ENCODE peak calls at places on chromosomes 1 and 21, in nine cellular contexts. O is epithelial cell of esophagus, A is right lobe of liver, X is thoracic aorta, C is lung, T is A549, D is cardiac fibroblast, G is astrocyte of the spinal cord, Q is heart right ventricle. W is an unnamed sample.

GRCh38 chr1:156908541-156908940 is 11.9 kb upstream of the LRRC71 start:
- DNase-seq in O (no peak), A (no peak), X (no peak), C (no peak), T (no peak), D (no peak), G (no peak), Q (no peak), W (no peak)

GRCh38 chr1:94056996-94057395 is 64.0 kb downstream of the ABCA4 start:
- DNase-seq in O (no peak), A (no peak), X (no peak), C (no peak), T (no peak), D (no peak), G (no peak), Q (no peak), W (no peak)

GRCh38 chr21:15343066-15343465 is 278.3 kb upstream of the NRIP1 start:
- DNase-seq in O (peak), A (no peak), X (no peak), C (no peak), T (peak), D (peak), G (no peak), Q (no peak), W (no peak)

GRCh38 chr1:98210563-98210962 is 289.7 kb upstream of the DPYD start:
- DNase-seq in O (no peak), A (no peak), X (no peak), C (no peak), T (no peak), D (no peak), G (no peak), Q (no peak), W (no peak)

GRCh38 chr1:117512728-117513321 is 93.0 kb upstream of the TENT5C start:
- DNase-seq in O (peak), A (no peak), X (no peak), C (no peak), T (peak), D (peak), G (peak), Q (no peak), W (no peak)

GRCh38 chr1:203451849-203452784 is 23.5 kb upstream of the PRELP start:
- DNase-seq in O (no peak), A (no peak), X (no peak), C (no peak), T (no peak), D (no peak), G (no peak), Q (no peak), W (no peak)

GRCh38 chr1:54599211-54599823 is 24.0 kb downstream of the FAM151A start:
- DNase-seq in O (no peak), A (no peak), X (no peak), C (no peak), T (no peak), D (no peak), G (no peak), Q (no peak), W (no peak)

GRCh38 chr1:230232352-230232751 is 165.3 kb downstream of the GALNT2 start:
- DNase-seq in O (no peak), A (no peak), X (no peak), C (no peak), T (no peak), D (peak), G (peak), Q (no peak), W (no peak)

GRCh38 chr1:183841950-183842816 is 37.3 kb downstream of the RGL1 start:
- DNase-seq in O (peak), A (no peak), X (no peak), C (no peak), T (no peak), D (peak), G (peak), Q (no peak), W (peak)

GRCh38 chr1:89519779-89520358 is 4.8 kb upstream of the LRRC8B start:
- DNase-seq in O (peak), A (no peak), X (no peak), C (no peak), T (peak), D (peak), G (peak), Q (no peak), W (peak)

GRCh38 chr1:45236136-45236535 is 29.7 kb upstream of the ZSWIM5 start:
- DNase-seq in O (no peak), A (no peak), X (no peak), C (no peak), T (no peak), D (no peak), G (no peak), Q (no peak), W (no peak)

GRCh38 chr1:175848329-175848728 is 104.9 kb upstream of the TNR start:
- DNase-seq in O (no peak), A (no peak), X (no peak), C (no peak), T (no peak), D (no peak), G (no peak), Q (no peak), W (no peak)

GRCh38 chr1:20731057-20731991 is 1.2 kb downstream of the SH2D5 start:
- DNase-seq in O (no peak), A (no peak), X (no peak), C (no peak), T (no peak), D (no peak), G (no peak), Q (no peak), W (no peak)

GRCh38 chr1:168803696-168804510 is 74.9 kb upstream of the DPT start:
- DNase-seq in O (no peak), A (no peak), X (no peak), C (no peak), T (no peak), D (no peak), G (no peak), Q (no peak), W (no peak)

GRCh38 chr1:54882483-54882882 is 4.5 kb downstream of the DHCR24 start:
- DNase-seq in O (peak), A (no peak), X (no peak), C (no peak), T (peak), D (no peak), G (no peak), Q (no peak), W (no peak)

GRCh38 chr1:201250326-201251011 is 32.8 kb upstream of the PKP1 start:
- DNase-seq in O (no peak), A (no peak), X (no peak), C (no peak), T (no peak), D (no peak), G (no peak), Q (no peak), W (no peak)

GRCh38 chr1:11283148-11283547 is 10.2 kb downstream of the UBIAD1 start:
- DNase-seq in O (no peak), A (no peak), X (no peak), C (no peak), T (no peak), D (no peak), G (no peak), Q (no peak), W (no peak)

GRCh38 chr1:37561794-37562132 is 5.0 kb downstream of the DNALI1 start:
- DNase-seq in O (peak), A (no peak), X (no peak), C (no peak), T (peak), D (peak), G (no peak), Q (no peak), W (no peak)

GRCh38 chr1:106957795-106958194 is 98.7 kb upstream of the PRMT6 start:
- DNase-seq in O (no peak), A (no peak), X (no peak), C (no peak), T (no peak), D (no peak), G (no peak), Q (no peak), W (no peak)
- TF ChIP-seq CTCF in O (peak), A (no peak), X (no peak), C (no peak), T (no peak), D (no peak), G (peak), Q (no peak), W (no peak)

GRCh38 chr1:181021155-181021554 is 1.5 kb downstream of the STX6 start:
- DNase-seq in O (no peak), A (no peak), X (no peak), C (no peak), T (no peak), D (no peak), G (no peak), Q (no peak), W (no peak)

GRCh38 chr1:181021811-181022434 is 747 bp downstream of the STX6 start:
- DNase-seq in O (peak), A (peak), X (peak), C (peak), T (peak), D (peak), G (peak), Q (peak), W (no peak)

GRCh38 chr1:181015258-181015630 is 7.4 kb downstream of the STX6 start:
- DNase-seq in O (peak), A (no peak), X (no peak), C (no peak), T (no peak), D (no peak), G (no peak), Q (no peak), W (no peak)

GRCh38 chr1:181016563-181016962 is 6.1 kb downstream of the STX6 start:
- DNase-seq in O (peak), A (no peak), X (no peak), C (no peak), T (no peak), D (no peak), G (no peak), Q (no peak), W (no peak)

GRCh38 chr1:181018901-181019681 is 3.6 kb downstream of the STX6 start:
- DNase-seq in O (peak), A (no peak), X (no peak), C (no peak), T (no peak), D (no peak), G (no peak), Q (no peak), W (no peak)
- H3K4me3 ChIP-seq in O (no peak), A (no peak), X (no peak), C (no peak), T (no peak), D (no peak), G (no peak), Q (no peak), W (no peak)

GRCh38 chr1:226635456-226635941 is 86.9 kb downstream of the STUM start:
- DNase-seq in O (peak), A (no peak), X (no peak), C (no peak), T (no peak), D (no peak), G (no peak), Q (no peak), W (no peak)

GRCh38 chr1:226638608-226639007 is 90.0 kb downstream of the STUM start:
- DNase-seq in O (no peak), A (peak), X (no peak), C (no peak), T (no peak), D (no peak), G (no peak), Q (no peak), W (no peak)

GRCh38 chr1:226636847-226637096 is 88.2 kb downstream of the STUM start:
- DNase-seq in O (no peak), A (no peak), X (no peak), C (no peak), T (no peak), D (no peak), G (no peak), Q (no peak), W (no peak)

GRCh38 chr1:226638001-226638601 is 89.5 kb downstream of the STUM start:
- DNase-seq in O (no peak), A (peak), X (no peak), C (no peak), T (no peak), D (no peak), G (no peak), Q (no peak), W (no peak)

GRCh38 chr1:226637147-226637935 is 88.8 kb downstream of the STUM start:
- DNase-seq in O (no peak), A (no peak), X (no peak), C (no peak), T (no peak), D (peak), G (no peak), Q (peak), W (no peak)
- TF ChIP-seq CTCF in O (peak), A (peak), X (peak), C (no peak), T (no peak), D (peak), G (peak), Q (peak), W (peak)

GRCh38 chr1:61743432-61743705 is 1.1 kb downstream of the PATJ start:
- DNase-seq in O (no peak), A (no peak), X (no peak), C (no peak), T (no peak), D (no peak), G (no peak), Q (no peak), W (no peak)
- H3K4me3 ChIP-seq in O (peak), A (peak), X (peak), C (no peak), T (peak), D (peak), G (peak), Q (peak), W (peak)

DNA sequence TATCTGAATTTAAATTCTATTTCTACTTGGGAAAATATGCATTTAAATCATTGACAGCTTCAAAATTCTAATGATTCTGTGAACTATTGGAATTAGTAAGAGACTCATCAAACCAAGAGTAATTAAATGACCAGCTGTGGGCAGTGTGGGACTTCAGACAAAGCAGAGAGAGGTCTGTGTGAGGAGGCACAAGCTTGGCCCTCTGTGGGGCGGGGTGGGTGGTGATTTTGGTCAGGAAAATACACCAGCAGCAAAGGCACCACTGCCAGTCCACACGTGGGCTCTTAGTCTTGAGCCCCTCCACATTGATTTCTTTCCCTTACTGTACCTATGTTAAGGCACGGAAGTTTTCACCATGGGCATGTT is 39.2 kb upstream of the RAB4A start:
- DNase-seq in O (no peak), A (no peak), X (no peak), C (no peak), T (no peak), D (no peak), G (no peak), Q (no peak), W (no peak)
- TF ChIP-seq CTCF in O (no peak), A (no peak), X (no peak), C (no peak), T (peak), D (no peak), G (no peak), Q (no peak), W (peak)

DNA sequence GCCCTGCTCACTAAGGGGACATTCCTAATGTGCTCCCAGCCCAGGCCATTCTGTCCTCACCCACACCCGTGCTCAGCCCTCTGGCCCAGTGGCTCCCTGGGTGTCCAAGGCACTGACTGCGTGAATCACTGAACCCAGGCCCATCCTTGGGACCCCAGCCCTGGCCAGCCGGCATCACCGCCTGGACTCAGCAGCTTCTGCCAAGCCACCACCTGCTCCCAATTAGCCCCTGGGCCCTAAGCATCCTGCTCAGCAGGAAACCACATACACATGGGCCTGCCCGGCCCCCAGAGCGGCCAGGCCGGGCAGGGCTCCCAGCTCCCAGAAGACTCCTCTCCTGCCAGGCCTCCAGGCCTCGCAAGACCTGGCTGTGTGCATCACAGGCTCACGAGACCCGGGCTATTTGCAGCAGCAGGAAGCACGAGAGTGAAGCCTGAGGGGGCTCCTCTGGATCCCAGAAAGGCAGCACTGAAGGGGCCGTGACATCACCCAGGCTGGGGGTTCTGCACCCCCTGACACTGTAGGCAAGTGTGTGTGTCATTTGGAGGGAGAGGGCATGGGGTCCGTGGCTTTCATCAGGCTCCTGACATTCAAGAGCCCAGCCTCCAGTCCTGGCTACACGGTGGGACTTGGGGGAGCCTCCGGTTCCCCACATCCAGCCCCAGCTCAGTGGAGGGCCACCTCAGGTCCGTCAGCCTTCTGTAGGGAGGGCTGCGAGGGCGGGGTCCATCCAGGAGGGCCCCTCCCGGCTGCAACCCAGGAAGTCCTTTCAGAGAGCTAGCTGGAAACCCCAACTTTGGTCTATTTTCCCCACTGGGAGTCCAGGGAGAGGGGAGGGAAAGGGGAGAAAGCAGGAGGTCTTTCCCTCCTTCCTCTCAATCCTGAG is 1.6 kb downstream of the MFAP2 start:
- DNase-seq in O (peak), A (no peak), X (no peak), C (no peak), T (no peak), D (peak), G (peak), Q (peak), W (no peak)
- H3K4me3 ChIP-seq in O (peak), A (no peak), X (peak), C (no peak), T (no peak), D (peak), G (peak), Q (peak), W (no peak)

GRCh38 chr1:46367072-46367471 is 26.5 kb downstream of the NSUN4 start:
- DNase-seq in O (no peak), A (no peak), X (no peak), C (no peak), T (no peak), D (no peak), G (no peak), Q (no peak), W (no peak)
- TF ChIP-seq CTCF in O (no peak), A (no peak), X (no peak), C (no peak), T (no peak), D (no peak), G (no peak), Q (no peak), W (no peak)

DNA sequence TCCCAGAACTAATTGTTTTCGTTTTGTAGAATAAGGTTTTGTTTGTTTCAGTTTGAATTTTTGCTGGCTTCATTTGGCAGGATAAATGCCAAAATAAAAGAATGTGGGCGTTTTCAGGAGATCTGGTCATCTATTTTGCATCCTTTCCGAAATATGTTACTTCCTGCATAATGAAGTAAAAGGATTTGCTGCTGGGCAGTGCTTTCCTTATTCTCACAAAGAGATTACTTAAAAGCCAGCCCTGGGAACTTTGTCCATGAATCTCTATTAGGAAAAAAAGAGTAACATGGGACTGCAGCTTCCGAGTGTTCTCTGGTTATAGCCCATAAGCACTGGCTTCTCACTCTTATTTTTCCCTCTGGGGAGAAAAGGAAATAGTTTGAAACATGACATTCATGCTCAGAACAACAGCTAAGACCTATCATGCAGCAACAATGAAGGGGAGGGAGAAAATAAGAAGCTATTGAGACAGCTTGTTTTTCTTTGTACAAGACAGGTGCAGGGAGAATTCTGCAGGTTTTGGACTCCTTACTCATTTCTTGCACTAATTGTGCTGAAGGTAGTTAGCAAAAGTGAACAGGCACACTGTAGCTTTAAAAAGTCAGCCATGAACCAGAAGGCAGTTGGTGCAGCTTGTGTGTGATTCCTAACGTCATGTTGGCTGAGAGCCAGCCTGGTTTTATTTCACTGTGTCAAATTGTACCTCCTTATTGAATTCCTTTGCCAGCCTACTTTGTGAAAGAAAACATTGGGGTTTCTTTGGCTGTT is at the start of gene SAMD13:
- DNase-seq in O (peak), A (peak), X (peak), C (peak), T (peak), D (peak), G (peak), Q (peak), W (no peak)
- H3K4me3 ChIP-seq in O (no peak), A (no peak), X (peak), C (no peak), T (peak), D (no peak), G (peak), Q (peak), W (peak)